ENCODE peak calls at places on chromosomes 7 and 10, in six cellular contexts. V is brain microvascular endothelial cell, Q is body of pancreas, R is nephron progenitor cell, X is fibroblast of the aortic adventitia, B is progenitor cell of endocrine pancreas. L is an unnamed sample.

GRCh38 chr7:143454091-143454729 is 11.0 kb downstream of the TAS2R60 start:
- DNase-seq in B (no peak), V (no peak), R (no peak), Q (no peak), X (peak; percentile 22), L (no peak)

GRCh38 chr10:53361281-53361680 is 588.7 kb upstream of the MBL2 start:
- DNase-seq in Q (no peak), V (no peak), R (no peak), B (no peak), X (no peak), L (no peak)

GRCh38 chr10:63713191-63714144 is 192.3 kb downstream of the REEP3 start:
- DNase-seq in R (peak; percentile 27), X (peak; percentile 82), V (peak; percentile 63), Q (peak; percentile 67), B (no peak), L (no peak)

GRCh38 chr10:10831085-10831484 is 186.6 kb upstream of the CELF2 start:
- DNase-seq in Q (peak; percentile 12), R (no peak), V (peak; percentile 85), X (peak; percentile 89), B (no peak), L (no peak)

GRCh38 chr7:25732771-25733217 is 419.2 kb upstream of the NFE2L3 start:
- DNase-seq in V (no peak), R (no peak), Q (no peak), X (no peak), B (no peak), L (no peak)

GRCh38 chr7:149126662-149127321 is 668 bp upstream of the ZNF425 start:
- DNase-seq in R (peak; percentile 52), V (no peak), B (peak; percentile 28), X (no peak), Q (peak; percentile 35), L (peak; percentile 76)

GRCh38 chr10:35339946-35340345 is 3.6 kb downstream of the CCNY start:
- DNase-seq in X (no peak), Q (no peak), V (no peak), R (no peak), B (no peak), L (no peak)

GRCh38 chr7:47722126-47722525 is 140.2 kb upstream of the TNS3 start:
- DNase-seq in X (no peak), R (no peak), B (no peak), Q (no peak), V (no peak), L (no peak)

GRCh38 chr7:18974803-18975202 is 142.6 kb downstream of the TWIST1 start:
- DNase-seq in X (peak; percentile 63), V (peak; percentile 24), R (no peak), B (no peak), Q (no peak), L (no peak)

GRCh38 chr10:91190388-91190870 is 30.0 kb upstream of the PCGF5 start:
- DNase-seq in Q (no peak), R (no peak), V (peak; percentile 36), X (peak; percentile 72), B (no peak), L (no peak)

GRCh38 chr7:82455295-82455694 is 11.7 kb upstream of the CACNA2D1 start:
- DNase-seq in Q (no peak), B (no peak), X (no peak), V (no peak), R (no peak), L (no peak)

DNA sequence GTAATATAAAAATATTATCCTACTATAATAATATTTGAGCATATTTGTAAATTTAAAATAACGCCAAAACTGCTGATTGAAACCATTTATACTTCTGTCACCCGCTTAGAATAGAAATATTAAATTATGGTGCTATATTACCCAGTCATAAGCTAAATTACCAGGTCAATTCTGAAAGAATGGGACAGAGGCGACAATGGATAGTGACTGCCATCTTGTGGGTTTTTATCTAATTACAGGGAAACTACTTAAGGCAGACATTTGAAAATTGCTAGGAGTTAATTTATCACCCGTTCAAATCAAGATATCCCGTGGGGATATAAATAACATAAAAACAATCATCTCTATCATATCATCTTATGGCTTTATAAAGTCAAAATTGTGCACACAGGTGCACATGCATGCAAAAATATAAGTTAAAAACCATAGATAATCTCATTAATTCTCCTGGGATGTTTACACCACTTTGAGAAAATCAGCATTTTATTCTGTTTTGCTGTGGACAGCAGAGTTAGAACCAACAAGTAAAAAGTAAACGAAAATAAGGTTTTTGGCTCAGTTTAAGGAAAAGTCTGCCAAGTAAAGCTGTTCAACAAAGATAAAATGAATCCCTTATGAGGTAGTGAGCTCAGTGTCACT is 41.3 kb upstream of the HPSE2 start:
- DNase-seq in R (no peak), V (peak; percentile 9), X (peak; percentile 7), B (no peak), Q (no peak), L (no peak)
- TF ChIP-seq CTCF in R (peak; percentile 69), V (peak; percentile 32), X (no peak), B (peak; percentile 61), Q (peak; percentile 29), L (peak; percentile 75)

DNA sequence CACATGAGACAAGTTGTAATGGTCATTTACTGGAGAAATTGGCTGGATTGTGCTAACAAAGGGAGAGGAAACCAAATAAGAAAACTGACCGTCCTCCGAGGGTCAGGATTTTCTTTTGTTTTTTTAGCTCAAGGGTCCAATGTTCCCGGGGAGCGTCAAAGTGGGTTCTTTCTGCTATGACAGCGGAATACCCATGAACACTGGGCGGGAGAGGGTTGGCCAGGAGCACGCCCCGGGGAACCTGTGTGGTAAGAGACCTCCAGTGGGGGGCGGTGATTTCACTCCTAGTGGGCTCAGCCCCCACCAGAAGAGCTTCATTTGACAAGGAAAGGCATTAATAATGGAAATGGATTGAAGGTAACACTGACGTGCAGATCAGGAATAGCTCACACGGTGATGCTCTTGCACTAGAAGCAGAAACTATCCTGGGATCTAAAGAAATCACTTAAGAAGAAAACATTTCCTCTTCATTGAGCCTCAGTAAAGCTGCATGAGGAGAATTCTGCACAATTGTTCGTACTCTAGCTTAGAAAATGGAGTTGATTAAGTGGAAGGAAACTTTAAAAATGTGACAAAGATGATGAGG is 627.0 kb downstream of the SUGCT start:
- DNase-seq in Q (no peak), V (no peak), B (no peak), R (no peak), X (peak; percentile 45), L (no peak)
- TF ChIP-seq CTCF in Q (no peak), V (peak; percentile 40), B (no peak), R (no peak), X (peak; percentile 29), L (no peak)

DNA sequence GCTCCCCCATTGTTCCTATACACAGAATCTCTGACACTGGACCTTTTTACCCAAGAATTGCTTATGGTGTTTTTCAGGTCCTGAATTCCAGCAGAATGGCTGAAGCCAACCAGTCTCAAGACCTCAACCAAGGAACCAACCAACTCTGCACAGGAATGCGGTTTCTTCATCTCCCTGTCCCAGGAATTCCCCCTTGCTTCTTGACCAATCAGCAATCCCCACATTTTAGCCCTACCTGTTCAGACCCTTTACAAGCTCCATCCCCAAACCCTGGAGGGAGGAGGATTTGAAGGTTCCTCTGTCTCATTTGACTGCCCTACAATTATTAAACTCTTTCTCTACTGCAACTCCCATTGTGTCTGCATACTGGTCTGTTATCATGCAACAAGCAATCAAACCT is 35.5 kb downstream of the HIBADH start:
- DNase-seq in R (no peak), Q (no peak), X (no peak), B (no peak), V (no peak), L (no peak)
- TF ChIP-seq CTCF in R (no peak), Q (no peak), X (no peak), B (no peak), V (no peak), L (no peak)

GRCh38 chr7:17976952-17977351 is 36.7 kb upstream of the SNX13 start:
- DNase-seq in R (no peak), B (no peak), X (no peak), Q (no peak), V (no peak), L (no peak)

GRCh38 chr7:17968791-17969715 is 28.8 kb upstream of the SNX13 start:
- DNase-seq in Q (no peak), X (peak; percentile 62), B (no peak), V (no peak), R (no peak), L (no peak)

GRCh38 chr7:17966706-17967105 is 26.4 kb upstream of the SNX13 start:
- DNase-seq in V (no peak), R (no peak), X (no peak), Q (no peak), B (no peak), L (no peak)

GRCh38 chr7:17965600-17965999 is 25.3 kb upstream of the SNX13 start:
- DNase-seq in X (peak; percentile 16), R (no peak), B (no peak), Q (no peak), V (peak; percentile 84), L (no peak)

GRCh38 chr7:17971392-17971791 is 31.1 kb upstream of the SNX13 start:
- DNase-seq in R (no peak), Q (no peak), V (no peak), B (no peak), X (peak; percentile 68), L (no peak)
- TF ChIP-seq CTCF in R (no peak), Q (no peak), V (no peak), B (no peak), X (peak; percentile 27), L (peak; percentile 25)

GRCh38 chr7:89695241-89695640 is 459.0 kb upstream of the STEAP1 start:
- DNase-seq in Q (no peak), R (no peak), V (no peak), X (no peak), B (no peak), L (no peak)
- TF ChIP-seq CTCF in Q (no peak), R (no peak), V (no peak), X (no peak), B (no peak), L (no peak)

GRCh38 chr10:73167557-73168485 is at the start of the genes ECD and FAM149B1:
- DNase-seq in Q (peak; percentile 92), V (peak; percentile 92), B (peak; percentile 89), X (peak; percentile 93), R (peak; percentile 92), L (peak; percentile 94)
- TF ChIP-seq CTCF in Q (no peak), V (no peak), B (peak; percentile 28), X (no peak), R (no peak), L (peak; percentile 50)

DNA sequence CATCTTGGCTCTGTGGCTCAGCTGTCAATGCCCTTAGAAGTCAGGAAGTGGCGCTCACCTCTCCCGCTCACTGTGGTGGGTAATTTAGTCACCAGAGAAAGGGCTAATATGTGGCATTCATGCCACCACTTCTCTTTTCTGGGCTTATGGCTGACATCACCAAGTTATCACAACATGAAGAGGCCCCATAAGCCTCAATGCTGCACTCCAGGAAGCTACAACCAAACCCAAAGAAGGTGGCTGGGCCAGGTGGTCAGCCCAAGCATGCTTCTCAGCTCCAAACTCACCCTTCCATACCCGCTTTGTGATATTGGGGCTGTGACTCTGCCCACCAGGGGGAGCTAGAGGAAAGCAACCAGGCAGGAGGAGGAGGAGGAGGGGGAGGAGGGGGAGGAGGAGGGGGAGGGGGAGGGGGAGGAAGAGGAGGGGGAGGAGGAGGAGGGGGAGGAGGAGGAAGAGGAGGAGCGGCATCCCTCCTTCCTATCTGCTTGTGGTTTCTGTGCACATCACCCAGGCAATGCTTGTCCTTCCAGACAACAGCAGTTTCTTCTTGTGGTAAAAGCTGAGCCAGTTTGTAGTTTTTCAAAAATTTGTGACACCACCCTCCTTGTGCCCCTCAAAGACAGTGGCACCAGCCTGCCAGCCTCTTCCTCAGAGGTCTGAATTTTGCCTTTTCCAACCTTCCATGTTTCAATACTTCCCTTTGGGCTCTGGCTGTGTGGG is 42.1 kb downstream of the CYP26A1 start:
- DNase-seq in V (peak; percentile 37), Q (peak; percentile 62), B (peak; percentile 54), X (peak; percentile 63), R (peak; percentile 63), L (peak; percentile 69)
- TF ChIP-seq CTCF in V (peak; percentile 71), Q (peak; percentile 43), B (peak; percentile 41), X (peak; percentile 77), R (no peak), L (peak; percentile 59)

GRCh38 chr7:115340828-115341227 is 418.9 kb downstream of the MDFIC start:
- DNase-seq in Q (no peak), V (peak; percentile 91), X (peak; percentile 91), B (no peak), R (no peak), L (no peak)
- TF ChIP-seq CTCF in Q (no peak), V (peak; percentile 24), X (peak; percentile 52), B (no peak), R (peak; percentile 19), L (peak; percentile 56)